ENCODE peak calls at places on chromosome 12, in four cellular contexts. L, K, J and T are unnamed samples.

GRCh38 chr12:68565391-68565903 is 45.3 kb upstream of the RAP1B start:
- DNase-seq in L (no peak), K (no peak), J (peak), T (peak)

GRCh38 chr12:54689984-54690383 is 41.8 kb upstream of the DCD start:
- DNase-seq in L (no peak), K (no peak), J (peak), T (no peak)

GRCh38 chr12:1972856-1973317 is 31.4 kb downstream of the DCP1B start:
- DNase-seq in L (no peak), K (no peak), J (peak), T (peak)

GRCh38 chr12:86772688-86773087 is 516.5 kb upstream of the MGAT4C start:
- DNase-seq in L (no peak), K (no peak), J (peak), T (no peak)

GRCh38 chr12:13273097-13273496 is 76.6 kb downstream of the EMP1 start:
- DNase-seq in L (no peak), K (no peak), J (no peak), T (no peak)

GRCh38 chr12:1779783-1780182 is 40.6 kb upstream of the LRTM2 start:
- DNase-seq in L (no peak), K (no peak), J (peak), T (no peak)

GRCh38 chr12:96255077-96255476 is 60.9 kb downstream of the ELK3 start:
- DNase-seq in L (no peak), K (peak), J (peak), T (no peak)

GRCh38 chr12:132689227-132689626 is 1.8 kb downstream of the PXMP2 start:
- DNase-seq in L (no peak), K (no peak), J (no peak), T (no peak)

GRCh38 chr12:98955284-98955683 is 310.2 kb downstream of the APAF1 start:
- DNase-seq in L (no peak), K (no peak), J (peak), T (no peak)

GRCh38 chr12:91954761-91955160 is 190.9 kb downstream of the BTG1 start:
- DNase-seq in L (no peak), K (no peak), J (no peak), T (no peak)

GRCh38 chr12:55142896-55143870 is 17.0 kb downstream of the OR9K2 start:
- DNase-seq in L (no peak), K (no peak), J (peak), T (no peak)

GRCh38 chr12:77339610-77340009 is 274.2 kb upstream of the E2F7 start:
- DNase-seq in L (no peak), K (no peak), J (peak), T (no peak)

GRCh38 chr12:11793896-11794295 is 144.4 kb downstream of the ETV6 start:
- DNase-seq in L (no peak), K (no peak), J (no peak), T (no peak)

GRCh38 chr12:6961278-6961694 is 9.2 kb downstream of the PHB2 start:
- DNase-seq in L (peak), K (peak), J (peak), T (peak)

GRCh38 chr12:100718212-100718611 is 76.4 kb upstream of the ANO4 start:
- DNase-seq in L (no peak), K (no peak), J (peak), T (no peak)

GRCh38 chr12:54352891-54353874 is 11.1 kb downstream of the GPR84 start:
- DNase-seq in L (no peak), K (no peak), J (peak), T (peak)

GRCh38 chr12:51388066-51388799 is 3.0 kb downstream of the GALNT6 start:
- DNase-seq in L (no peak), K (no peak), J (peak), T (no peak)

GRCh38 chr12:101038289-101038871 is 171.7 kb downstream of the SLC5A8 start:
- DNase-seq in L (no peak), K (no peak), J (peak), T (no peak)

GRCh38 chr12:66688836-66689439 is 10.1 kb upstream of the GRIP1 start:
- DNase-seq in L (no peak), K (no peak), J (peak), T (no peak)

GRCh38 chr12:68267892-68268396 is 14.5 kb upstream of the IL22 start:
- DNase-seq in L (no peak), K (no peak), J (peak), T (no peak)

DNA sequence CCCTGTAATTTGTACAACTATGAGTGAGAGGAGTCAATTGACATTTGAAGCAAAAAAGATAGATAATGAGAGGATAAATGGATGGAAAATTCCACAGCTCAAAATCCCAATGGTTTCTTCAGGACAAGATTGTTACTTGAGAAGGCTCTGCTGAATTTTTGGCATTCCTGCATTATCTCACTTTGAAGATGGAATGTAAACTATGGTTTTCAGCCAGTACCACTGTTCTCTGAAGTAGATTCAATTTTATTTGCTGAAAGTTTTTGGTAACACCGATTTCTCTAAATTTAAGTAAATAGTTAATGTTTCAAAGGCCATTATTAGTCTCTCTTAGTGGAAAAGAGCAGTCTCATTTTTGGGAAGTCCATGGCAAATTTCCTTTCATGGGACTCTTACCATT is 121.9 kb upstream of the SLC38A2 start:
- DNase-seq in L (no peak), K (no peak), J (peak), T (no peak)
- H3K4me3 ChIP-seq in L (no peak), K (no peak), J (peak), T (no peak)

DNA sequence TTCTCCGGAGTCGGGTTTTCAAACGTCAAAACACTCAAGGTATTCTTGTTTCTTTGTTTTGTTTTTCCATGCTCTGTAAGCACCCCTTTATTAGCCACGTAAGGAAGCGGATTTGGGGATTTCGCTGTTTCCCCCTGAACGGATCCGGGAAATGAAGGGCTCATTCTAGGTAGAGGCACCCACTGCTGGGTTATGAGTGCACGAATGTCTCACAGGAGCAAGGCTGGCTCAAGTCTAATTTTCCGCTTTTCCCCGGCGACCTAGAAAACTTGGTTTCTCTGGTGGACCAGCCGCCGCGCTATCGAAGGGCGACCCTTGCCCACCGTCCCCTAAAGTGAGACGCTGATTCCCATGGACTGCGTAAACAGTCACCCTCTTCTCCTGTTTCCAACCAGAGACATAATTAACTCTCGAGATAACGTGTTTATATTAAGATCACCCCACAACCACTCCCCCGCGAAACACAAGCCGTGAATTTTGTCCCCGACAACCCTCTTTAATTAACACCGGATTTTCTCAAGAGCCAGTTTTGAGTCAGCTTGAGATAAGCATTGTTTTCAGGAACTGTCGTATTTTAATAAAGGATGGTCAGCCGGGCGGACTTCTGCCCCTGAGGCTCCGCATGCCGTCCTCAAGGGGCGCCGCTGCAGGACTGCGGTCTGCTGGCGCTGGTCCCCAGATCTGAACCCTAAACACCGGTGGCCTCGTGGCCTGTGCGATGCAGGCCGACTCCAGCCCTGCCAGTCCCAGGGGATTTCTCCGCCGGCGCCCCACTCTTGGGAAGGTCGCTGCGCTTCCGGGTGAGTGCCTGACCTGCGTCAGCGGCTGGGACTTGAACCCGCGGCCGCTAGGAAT is 523 bp upstream of the ABCC9 start:
- DNase-seq in L (peak), K (peak), J (peak), T (peak)
- H3K4me3 ChIP-seq in L (peak), K (peak), J (peak), T (peak)

GRCh38 chr12:103838254-103838914 is 2.6 kb downstream of the NT5DC3 start:
- DNase-seq in L (no peak), K (no peak), J (no peak), T (no peak)

GRCh38 chr12:103839103-103839502 is 1.9 kb downstream of the NT5DC3 start:
- DNase-seq in L (no peak), K (no peak), J (no peak), T (no peak)

GRCh38 chr12:103834897-103835390 is 6.1 kb downstream of the NT5DC3 start:
- DNase-seq in L (no peak), K (no peak), J (no peak), T (no peak)

GRCh38 chr12:103833891-103834290 is 7.1 kb downstream of the NT5DC3 start:
- DNase-seq in L (no peak), K (no peak), J (peak), T (no peak)

GRCh38 chr12:103836345-103836744 is 4.7 kb downstream of the NT5DC3 start:
- DNase-seq in L (no peak), K (no peak), J (no peak), T (no peak)
- H3K4me3 ChIP-seq in L (no peak), K (no peak), J (no peak), T (no peak)

GRCh38 chr12:52836042-52836466 is 1.9 kb upstream of the KRT79 start:
- DNase-seq in L (peak), K (no peak), J (peak), T (no peak)

GRCh38 chr12:52835271-52836041 is 1.3 kb upstream of the KRT79 start:
- DNase-seq in L (no peak), K (no peak), J (peak), T (no peak)

GRCh38 chr12:52837781-52838736 is 3.9 kb upstream of the KRT79 start:
- DNase-seq in L (no peak), K (no peak), J (no peak), T (no peak)

GRCh38 chr12:52837341-52837741 is 3.2 kb upstream of the KRT79 start:
- DNase-seq in L (no peak), K (no peak), J (peak), T (no peak)

GRCh38 chr12:52836491-52837175 is 2.5 kb upstream of the KRT79 start:
- DNase-seq in L (no peak), K (no peak), J (no peak), T (no peak)
- H3K4me3 ChIP-seq in L (no peak), K (no peak), J (no peak), T (no peak)

GRCh38 chr12:47601071-47601470 is 104.8 kb downstream of the RPAP3 start:
- DNase-seq in L (no peak), K (no peak), J (no peak), T (no peak)

GRCh38 chr12:47602949-47603558 is 102.8 kb downstream of the RPAP3 start:
- DNase-seq in L (no peak), K (no peak), J (no peak), T (no peak)

GRCh38 chr12:47604474-47604873 is 101.4 kb downstream of the RPAP3 start:
- DNase-seq in L (no peak), K (no peak), J (no peak), T (no peak)

DNA sequence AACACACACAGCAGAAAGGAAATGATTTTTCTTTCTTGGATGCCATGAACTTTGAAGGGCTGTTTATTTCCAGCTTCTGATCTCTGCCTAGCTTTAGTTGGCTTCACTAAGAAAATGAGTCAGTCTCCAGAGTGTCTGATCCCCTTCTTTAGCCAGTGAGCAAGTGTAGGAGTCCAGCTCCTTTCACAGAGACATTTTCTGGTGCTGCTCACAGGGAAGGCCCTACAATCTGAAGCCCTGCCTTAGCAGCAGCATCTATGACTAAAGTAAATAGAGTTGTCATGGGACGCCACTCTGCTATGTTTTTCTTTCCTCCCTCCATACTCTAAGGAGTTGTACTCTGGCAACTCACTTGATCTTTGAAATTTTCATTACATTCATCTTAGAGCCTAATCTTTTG is 103.5 kb downstream of the RPAP3 start:
- DNase-seq in L (no peak), K (no peak), J (peak), T (no peak)
- H3K4me3 ChIP-seq in L (no peak), K (no peak), J (no peak), T (no peak)